ENCODE peak calls at places on chromosomes 7 and 10, in ten cellular contexts. One of them, this sample, is unnamed.

GRCh38 chr7:50370884-50371283 is 66.4 kb downstream of the IKZF1 start:
- DNase-seq in midbrain: no peak
- DNase-seq in NCI-H1694: no peak
- DNase-seq in LoVo: no peak
- DNase-seq in cardiac muscle cell: no peak
- DNase-seq in SK-N-DZ: no peak
- DNase-seq in neural crest cell: no peak
- DNase-seq in CD8-positive, alpha-beta T cell: no peak
- DNase-seq in kidney tubule cell: no peak
- DNase-seq in lower lobe of right lung: no peak
- DNase-seq in this sample: no peak

GRCh38 chr7:127588697-127589482 is 679 bp downstream of the ARF5 start:
- DNase-seq in neural crest cell: peak
- DNase-seq in midbrain: peak
- DNase-seq in lower lobe of right lung: peak
- DNase-seq in kidney tubule cell: peak
- DNase-seq in CD8-positive, alpha-beta T cell: peak
- DNase-seq in SK-N-DZ: peak
- DNase-seq in cardiac muscle cell: peak
- DNase-seq in LoVo: peak
- DNase-seq in NCI-H1694: peak
- DNase-seq in this sample: peak

GRCh38 chr7:28364082-28364481 is 48.2 kb upstream of the CREB5 start:
- DNase-seq in midbrain: no peak
- DNase-seq in cardiac muscle cell: no peak
- DNase-seq in neural crest cell: no peak
- DNase-seq in SK-N-DZ: no peak
- DNase-seq in NCI-H1694: no peak
- DNase-seq in CD8-positive, alpha-beta T cell: no peak
- DNase-seq in LoVo: no peak
- DNase-seq in kidney tubule cell: no peak
- DNase-seq in lower lobe of right lung: no peak
- DNase-seq in this sample: no peak

GRCh38 chr10:103836273-103836672 is 19.1 kb downstream of the SH3PXD2A start:
- DNase-seq in kidney tubule cell: no peak
- DNase-seq in cardiac muscle cell: no peak
- DNase-seq in LoVo: no peak
- DNase-seq in lower lobe of right lung: no peak
- DNase-seq in CD8-positive, alpha-beta T cell: no peak
- DNase-seq in midbrain: no peak
- DNase-seq in neural crest cell: no peak
- DNase-seq in NCI-H1694: no peak
- DNase-seq in SK-N-DZ: no peak
- DNase-seq in this sample: no peak

GRCh38 chr10:69124558-69125121 is 662 bp downstream of the VPS26A start:
- DNase-seq in LoVo: peak
- DNase-seq in neural crest cell: peak
- DNase-seq in NCI-H1694: peak
- DNase-seq in cardiac muscle cell: peak
- DNase-seq in kidney tubule cell: peak
- DNase-seq in CD8-positive, alpha-beta T cell: peak
- DNase-seq in lower lobe of right lung: peak
- DNase-seq in midbrain: peak
- DNase-seq in SK-N-DZ: peak
- DNase-seq in this sample: no peak

GRCh38 chr10:82089327-82089726 is 214.3 kb downstream of the NRG3 start:
- DNase-seq in SK-N-DZ: peak
- DNase-seq in CD8-positive, alpha-beta T cell: no peak
- DNase-seq in neural crest cell: peak
- DNase-seq in lower lobe of right lung: no peak
- DNase-seq in LoVo: no peak
- DNase-seq in midbrain: no peak
- DNase-seq in kidney tubule cell: no peak
- DNase-seq in cardiac muscle cell: no peak
- DNase-seq in NCI-H1694: no peak
- DNase-seq in this sample: no peak

GRCh38 chr7:96991850-96992623 is 13.3 kb upstream of the DLX6 start:
- DNase-seq in LoVo: no peak
- DNase-seq in kidney tubule cell: no peak
- DNase-seq in cardiac muscle cell: no peak
- DNase-seq in neural crest cell: no peak
- DNase-seq in SK-N-DZ: no peak
- DNase-seq in midbrain: no peak
- DNase-seq in lower lobe of right lung: no peak
- DNase-seq in NCI-H1694: no peak
- DNase-seq in CD8-positive, alpha-beta T cell: no peak
- DNase-seq in this sample: no peak

GRCh38 chr7:50637725-50638643 is 72.8 kb upstream of the DDC start:
- DNase-seq in midbrain: no peak
- DNase-seq in SK-N-DZ: no peak
- DNase-seq in kidney tubule cell: no peak
- DNase-seq in neural crest cell: no peak
- DNase-seq in CD8-positive, alpha-beta T cell: no peak
- DNase-seq in lower lobe of right lung: no peak
- DNase-seq in NCI-H1694: no peak
- DNase-seq in LoVo: no peak
- DNase-seq in cardiac muscle cell: no peak
- DNase-seq in this sample: no peak

GRCh38 chr10:119677904-119678755 is 26.9 kb downstream of the BAG3 start:
- DNase-seq in kidney tubule cell: no peak
- DNase-seq in lower lobe of right lung: no peak
- DNase-seq in SK-N-DZ: no peak
- DNase-seq in cardiac muscle cell: no peak
- DNase-seq in LoVo: no peak
- DNase-seq in CD8-positive, alpha-beta T cell: no peak
- DNase-seq in midbrain: no peak
- DNase-seq in neural crest cell: no peak
- DNase-seq in NCI-H1694: no peak
- DNase-seq in this sample: no peak

GRCh38 chr10:124509836-124510535 is 48.4 kb downstream of the LHPP start:
- DNase-seq in midbrain: no peak
- DNase-seq in NCI-H1694: no peak
- DNase-seq in CD8-positive, alpha-beta T cell: no peak
- DNase-seq in neural crest cell: no peak
- DNase-seq in cardiac muscle cell: no peak
- DNase-seq in SK-N-DZ: no peak
- DNase-seq in lower lobe of right lung: no peak
- DNase-seq in LoVo: no peak
- DNase-seq in kidney tubule cell: no peak
- DNase-seq in this sample: no peak